ENCODE peak calls at places on chromosomes 13 and 19, in ten cellular contexts. P, Y, N, E, T, S, U, Q, J and D are unnamed samples.

GRCh38 chr13:41613984-41614581 is 156.7 kb downstream of the RGCC start:
- DNase-seq in P (peak; percentile 59), Y (no peak), N (peak; percentile 96), E (no peak), T (no peak), S (no peak), U (no peak), Q (peak; percentile 88), J (no peak), D (peak; percentile 67)

GRCh38 chr13:113907637-113908617 is 44.1 kb upstream of the GAS6 start:
- DNase-seq in P (peak; percentile 77), Y (no peak), N (peak; percentile 91), E (no peak), T (peak; percentile 3), S (no peak), U (no peak), Q (peak; percentile 63), J (peak; percentile 61), D (peak; percentile 44)

GRCh38 chr19:35459414-35460082 is 11.5 kb downstream of the FFAR2 start:
- DNase-seq in P (no peak), Y (no peak), N (peak; percentile 77), E (no peak), T (no peak), S (no peak), U (no peak), Q (no peak), J (no peak), D (no peak)

GRCh38 chr13:43596924-43597598 is 189.7 kb downstream of the ENOX1 start:
- DNase-seq in P (no peak), Y (no peak), N (no peak), E (no peak), T (no peak), S (no peak), U (no peak), Q (no peak), J (no peak), D (no peak)

GRCh38 chr13:32988588-32989256 is 27.5 kb upstream of the KL start:
- DNase-seq in P (no peak), Y (no peak), N (peak; percentile 12), E (no peak), T (no peak), S (no peak), U (no peak), Q (no peak), J (no peak), D (no peak)

GRCh38 chr19:48452255-48452654 is 3.1 kb upstream of the KCNJ14 start:
- DNase-seq in P (no peak), Y (no peak), N (no peak), E (no peak), T (no peak), S (no peak), U (no peak), Q (no peak), J (no peak), D (no peak)

GRCh38 chr13:50692396-50692915 is 151.0 kb downstream of the DLEU7 start:
- DNase-seq in P (no peak), Y (no peak), N (no peak), E (no peak), T (no peak), S (no peak), U (no peak), Q (no peak), J (no peak), D (no peak)

GRCh38 chr13:38226496-38226895 is 123.2 kb upstream of the UFM1 start:
- DNase-seq in P (no peak), Y (no peak), N (no peak), E (no peak), T (no peak), S (no peak), U (no peak), Q (no peak), J (no peak), D (no peak)

GRCh38 chr19:33450689-33451088 is 70.9 kb downstream of the PEPD start:
- DNase-seq in P (no peak), Y (no peak), N (no peak), E (no peak), T (no peak), S (no peak), U (no peak), Q (no peak), J (no peak), D (no peak)

GRCh38 chr13:41694902-41695301 is 237.6 kb downstream of the RGCC start:
- DNase-seq in P (peak; percentile 82), Y (no peak), N (peak; percentile 98), E (no peak), T (no peak), S (no peak), U (no peak), Q (no peak), J (no peak), D (peak; percentile 61)

GRCh38 chr19:42468273-42468796 is 25.6 kb upstream of the CXCL17 start:
- DNase-seq in P (peak; percentile 70), Y (no peak), N (peak; percentile 93), E (no peak), T (no peak), S (no peak), U (no peak), Q (peak; percentile 96), J (peak; percentile 28), D (no peak)

GRCh38 chr13:98143601-98144500 is 957 bp downstream of the FARP1 start:
- DNase-seq in P (no peak), Y (peak; percentile 32), N (peak; percentile 62), E (no peak), T (no peak), S (no peak), U (no peak), Q (peak; percentile 59), J (no peak), D (no peak)

GRCh38 chr13:99316657-99317244 is 9.6 kb upstream of the GPR183 start:
- DNase-seq in P (no peak), Y (no peak), N (no peak), E (no peak), T (no peak), S (no peak), U (no peak), Q (no peak), J (no peak), D (no peak)

GRCh38 chr13:27036236-27036981 is 135.2 kb downstream of the USP12 start:
- DNase-seq in P (no peak), Y (no peak), N (no peak), E (no peak), T (no peak), S (no peak), U (no peak), Q (peak; percentile 83), J (no peak), D (no peak)

GRCh38 chr13:49622174-49622946 is 5.9 kb upstream of the ARL11 start:
- DNase-seq in P (no peak), Y (no peak), N (no peak), E (no peak), T (no peak), S (no peak), U (no peak), Q (no peak), J (no peak), D (peak; percentile 66)

GRCh38 chr13:96662036-96662435 is 332.2 kb downstream of the OXGR1 start:
- DNase-seq in P (no peak), Y (no peak), N (peak; percentile 53), E (no peak), T (no peak), S (no peak), U (no peak), Q (no peak), J (no peak), D (no peak)

GRCh38 chr19:48400018-48400742 is 6.7 kb downstream of the GRIN2D start:
- DNase-seq in P (no peak), Y (no peak), N (peak; percentile 91), E (no peak), T (no peak), S (peak; percentile 78), U (no peak), Q (peak; percentile 90), J (no peak), D (peak; percentile 74)

GRCh38 chr19:11092181-11092538 is 2.9 kb downstream of the LDLR start:
- DNase-seq in P (no peak), Y (no peak), N (peak; percentile 67), E (no peak), T (peak; percentile 46), S (peak; percentile 88), U (no peak), Q (no peak), J (no peak), D (no peak)

GRCh38 chr19:47445937-47446402 is 25.7 kb downstream of the SLC8A2 start:
- DNase-seq in P (no peak), Y (peak; percentile 87), N (no peak), E (peak; percentile 8), T (peak; percentile 54), S (peak; percentile 90), U (peak; percentile 9), Q (peak; percentile 83), J (peak; percentile 44), D (no peak)

GRCh38 chr13:43720780-43721397 is 65.9 kb downstream of the ENOX1 start:
- DNase-seq in P (no peak), Y (no peak), N (peak; percentile 74), E (no peak), T (no peak), S (no peak), U (no peak), Q (no peak), J (no peak), D (no peak)

GRCh38 chr19:10010939-10011338 is 635 bp upstream of the COL5A3 start:
- DNase-seq in P (no peak), Y (no peak), N (no peak), E (no peak), T (no peak), S (no peak), U (no peak), Q (no peak), J (no peak), D (no peak)

GRCh38 chr19:38647368-38647965 is at the start of gene ACTN4:
- DNase-seq in P (no peak), Y (peak; percentile 99), N (peak; percentile 94), E (peak; percentile 94), T (peak; percentile 100), S (peak; percentile 100), U (peak; percentile 98), Q (peak; percentile 99), J (peak; percentile 87), D (peak; percentile 99)

GRCh38 chr19:54002495-54003315 is 11.3 kb downstream of the CACNG6 start:
- DNase-seq in P (no peak), Y (no peak), N (no peak), E (no peak), T (no peak), S (no peak), U (no peak), Q (no peak), J (no peak), D (no peak)

GRCh38 chr13:98921786-98922185 is 56.1 kb downstream of the DOCK9 start:
- DNase-seq in P (no peak), Y (no peak), N (no peak), E (no peak), T (no peak), S (no peak), U (peak; percentile 72), Q (no peak), J (no peak), D (no peak)

GRCh38 chr13:113321546-113321945 is 24.5 kb downstream of the LAMP1 start:
- DNase-seq in P (no peak), Y (no peak), N (no peak), E (no peak), T (no peak), S (no peak), U (no peak), Q (no peak), J (no peak), D (no peak)

GRCh38 chr19:7293795-7294570 is at the start of gene INSR:
- DNase-seq in P (peak; percentile 26), Y (peak; percentile 89), N (peak; percentile 81), E (peak; percentile 72), T (peak; percentile 50), S (peak; percentile 86), U (peak; percentile 88), Q (peak; percentile 95), J (peak; percentile 69), D (peak; percentile 81)

GRCh38 chr19:38317104-38317612 is 1.4 kb upstream of the YIF1B start:
- DNase-seq in P (no peak), Y (peak; percentile 41), N (no peak), E (no peak), T (peak; percentile 46), S (peak; percentile 85), U (peak; percentile 14), Q (no peak), J (no peak), D (no peak)

GRCh38 chr19:3369337-3370213 is 3.2 kb downstream of the NFIC start:
- DNase-seq in P (no peak), Y (peak; percentile 73), N (peak; percentile 76), E (no peak), T (no peak), S (no peak), U (peak; percentile 42), Q (no peak), J (no peak), D (no peak)